ENCODE peak calls at places on chromosomes 12 and 14, in ten cellular contexts. H is CD8-positive, alpha-beta memory T cell; S is HCT116; Y is hepatocyte; D is HepG2; W is upper lobe of right lung; X is ovary; Z is kidney; N is MM.1S; V is heart right ventricle. O is an unnamed sample. For H3K4me1, the result is how much of the 10 kb centered on the place peaks cover.

GRCh38 chr14:99525699-99526080 is 44.5 kb downstream of the CCNK start:
- DNase-seq in H (no peak), S (no peak), Y (no peak), D (no peak), W (no peak), X (no peak), Z (no peak), N (no peak), V (no peak), O (no peak)

GRCh38 chr12:106345739-106346138 is 11.8 kb upstream of the POLR3B start:
- DNase-seq in H (no peak), S (peak), Y (peak), D (peak), W (no peak), X (no peak), Z (no peak), N (no peak), V (peak), O (peak)

GRCh38 chr12:3030821-3031415 is 46.3 kb upstream of the TSPAN9 start:
- DNase-seq in H (no peak), S (no peak), Y (no peak), D (no peak), W (no peak), X (no peak), Z (no peak), N (no peak), V (no peak), O (peak)

GRCh38 chr14:95061317-95062093 is 95.8 kb downstream of the DICER1 start:
- DNase-seq in H (no peak), S (no peak), Y (no peak), D (no peak), W (peak), X (no peak), Z (no peak), N (no peak), V (no peak), O (no peak)

GRCh38 chr12:128075332-128075731 is 191.6 kb upstream of the TMEM132C start:
- DNase-seq in H (no peak), S (no peak), Y (no peak), D (no peak), W (no peak), X (no peak), Z (no peak), N (no peak), V (no peak), O (no peak)

GRCh38 chr12:41521872-41522379 is 333.8 kb downstream of the PDZRN4 start:
- DNase-seq in H (no peak), S (no peak), Y (peak), D (no peak), W (no peak), X (no peak), Z (no peak), N (peak), V (no peak), O (no peak)

GRCh38 chr14:100529561-100530031 is 57.6 kb downstream of the BEGAIN start:
- DNase-seq in H (no peak), S (no peak), Y (peak), D (no peak), W (peak), X (no peak), Z (peak), N (no peak), V (peak), O (peak)

GRCh38 chr14:20652996-20653975 is 11.8 kb upstream of the OR6S1 start:
- DNase-seq in H (no peak), S (peak), Y (peak), D (peak), W (no peak), X (peak), Z (peak), N (no peak), V (no peak), O (peak)

GRCh38 chr12:50440288-50440687 is 39.6 kb downstream of the LARP4 start:
- DNase-seq in H (no peak), S (no peak), Y (no peak), D (no peak), W (no peak), X (no peak), Z (no peak), N (no peak), V (no peak), O (no peak)

GRCh38 chr12:71551529-71551928 is 111.9 kb downstream of the LGR5 start:
- DNase-seq in H (no peak), S (peak), Y (no peak), D (no peak), W (no peak), X (no peak), Z (no peak), N (no peak), V (no peak), O (no peak)

GRCh38 chr12:95099270-95099790 is 25.9 kb upstream of the NR2C1 start:
- DNase-seq in H (no peak), S (no peak), Y (no peak), D (no peak), W (no peak), X (no peak), Z (no peak), N (no peak), V (no peak), O (no peak)

GRCh38 chr12:131827961-131828534 is at the start of gene MMP17:
- DNase-seq in H (peak), S (no peak), Y (peak), D (no peak), W (peak), X (peak), Z (no peak), N (peak), V (no peak), O (peak)

GRCh38 chr14:96149131-96149530 is 55.5 kb upstream of the BDKRB2 start:
- DNase-seq in H (no peak), S (no peak), Y (no peak), D (no peak), W (no peak), X (no peak), Z (no peak), N (no peak), V (no peak), O (peak)

GRCh38 chr12:94140556-94140955 is 7.8 kb upstream of the PLXNC1 start:
- DNase-seq in H (peak), S (peak), Y (peak), D (peak), W (no peak), X (peak), Z (no peak), N (peak), V (no peak), O (peak)

GRCh38 chr14:96478119-96478518 is 24.1 kb upstream of the PAPOLA start:
- DNase-seq in H (no peak), S (no peak), Y (no peak), D (no peak), W (no peak), X (no peak), Z (no peak), N (no peak), V (no peak), O (no peak)

GRCh38 chr12:113719911-113720591 is 246.1 kb downstream of the RBM19 start:
- DNase-seq in H (no peak), S (no peak), Y (no peak), D (no peak), W (no peak), X (no peak), Z (no peak), N (no peak), V (no peak), O (peak)

DNA sequence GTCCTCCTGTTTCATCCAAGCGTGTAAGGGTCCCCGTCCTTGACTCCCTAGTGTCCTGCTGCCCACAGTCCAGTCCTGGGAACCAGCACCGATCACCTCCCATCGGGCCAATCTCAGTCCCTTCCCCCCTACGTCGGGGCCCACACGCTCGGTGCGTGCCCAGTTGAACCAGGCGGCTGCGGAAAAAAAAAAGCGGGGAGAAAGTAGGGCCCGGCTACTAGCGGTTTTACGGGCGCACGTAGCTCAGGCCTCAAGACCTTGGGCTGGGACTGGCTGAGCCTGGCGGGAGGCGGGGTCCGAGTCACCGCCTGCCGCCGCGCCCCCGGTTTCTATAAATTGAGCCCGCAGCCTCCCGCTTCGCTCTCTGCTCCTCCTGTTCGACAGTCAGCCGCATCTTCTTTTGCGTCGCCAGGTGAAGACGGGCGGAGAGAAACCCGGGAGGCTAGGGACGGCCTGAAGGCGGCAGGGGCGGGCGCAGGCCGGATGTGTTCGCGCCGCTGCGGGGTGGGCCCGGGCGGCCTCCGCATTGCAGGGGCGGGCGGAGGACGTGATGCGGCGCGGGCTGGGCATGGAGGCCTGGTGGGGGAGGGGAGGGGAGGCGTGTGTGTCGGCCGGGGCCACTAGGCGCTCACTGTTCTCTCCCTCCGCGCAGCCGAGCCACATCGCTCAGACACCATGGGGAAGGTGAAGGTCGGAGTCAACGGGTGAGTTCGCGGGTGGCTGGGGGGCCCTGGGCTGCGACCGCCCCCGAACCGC is at the start of gene GAPDH:
- DNase-seq in H (peak), S (peak), Y (peak), D (peak), W (peak), X (peak), Z (peak), N (peak), V (peak), O (peak)
- H3K4me1 ChIP-seq in H (half or more), S (half or more), Y (under half), D (half or more), W (under half), X (under half), Z (under half), N (under half), V (half or more), O (under half)

GRCh38 chr12:109459247-109459646 is 17.9 kb downstream of the KCTD10 start:
- DNase-seq in H (no peak), S (no peak), Y (no peak), D (no peak), W (no peak), X (no peak), Z (no peak), N (no peak), V (no peak), O (no peak)

GRCh38 chr12:109458086-109458485 is 19.0 kb downstream of the KCTD10 start:
- DNase-seq in H (no peak), S (no peak), Y (no peak), D (no peak), W (no peak), X (no peak), Z (no peak), N (no peak), V (no peak), O (no peak)

GRCh38 chr12:109452489-109452888 is 24.6 kb downstream of the KCTD10 start:
- DNase-seq in H (no peak), S (no peak), Y (no peak), D (no peak), W (no peak), X (no peak), Z (no peak), N (no peak), V (no peak), O (no peak)

GRCh38 chr12:109458771-109459208 is 18.3 kb downstream of the KCTD10 start:
- DNase-seq in H (no peak), S (no peak), Y (no peak), D (no peak), W (no peak), X (no peak), Z (no peak), N (no peak), V (no peak), O (peak)

DNA sequence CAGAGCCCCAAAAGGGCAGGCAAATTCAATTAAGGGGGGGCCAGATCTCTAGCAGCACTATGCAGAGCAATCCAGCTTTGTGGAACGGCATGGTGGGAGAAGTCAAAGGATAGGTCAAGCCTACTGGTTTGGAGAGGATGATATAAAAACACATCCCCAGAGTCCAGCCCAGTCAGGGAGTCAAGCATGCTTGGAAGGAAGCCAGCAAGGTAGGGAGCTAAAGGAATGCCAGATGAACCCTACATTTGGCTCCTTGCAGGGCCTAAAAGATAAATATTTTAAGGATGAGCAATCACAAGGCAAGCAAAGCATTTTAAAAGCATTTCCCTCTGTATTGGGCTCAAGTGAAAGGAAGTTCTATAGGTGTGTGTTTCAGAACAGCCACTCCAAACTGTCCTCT is 21.4 kb downstream of the KCTD10 start:
- DNase-seq in H (no peak), S (no peak), Y (no peak), D (no peak), W (no peak), X (no peak), Z (no peak), N (no peak), V (no peak), O (no peak)
- H3K4me1 ChIP-seq in H (under half), S (under half), Y (under half), D (under half), W (under half), X (under half), Z (under half), N (under half), V (under half), O (under half)

GRCh38 chr14:76917759-76918175 is 91.6 kb downstream of the LRRC74A start:
- DNase-seq in H (no peak), S (no peak), Y (no peak), D (no peak), W (peak), X (peak), Z (no peak), N (no peak), V (peak), O (peak)
- H3K4me1 ChIP-seq in H (under half), S (half or more), Y (half or more), D (under half), W (half or more), X (under half), Z (half or more), N (under half), V (half or more), O (under half)

GRCh38 chr12:44317651-44318126 is 481.8 kb downstream of the TMEM117 start:
- DNase-seq in H (no peak), S (peak), Y (peak), D (peak), W (no peak), X (no peak), Z (no peak), N (peak), V (no peak), O (peak)
- H3K4me1 ChIP-seq in H (under half), S (under half), Y (under half), D (under half), W (under half), X (under half), Z (under half), N (under half), V (under half), O (under half)

GRCh38 chr14:75521415-75522199 is 662 bp upstream of the BATF start:
- DNase-seq in H (no peak), S (no peak), Y (peak), D (peak), W (no peak), X (no peak), Z (no peak), N (peak), V (no peak), O (no peak)

GRCh38 chr14:75523771-75524171 is 1.5 kb downstream of the BATF start:
- DNase-seq in H (no peak), S (no peak), Y (no peak), D (no peak), W (no peak), X (no peak), Z (no peak), N (no peak), V (no peak), O (no peak)

GRCh38 chr14:75520852-75521251 is 1.4 kb upstream of the BATF start:
- DNase-seq in H (no peak), S (no peak), Y (no peak), D (no peak), W (no peak), X (no peak), Z (no peak), N (no peak), V (no peak), O (no peak)

GRCh38 chr14:75522919-75523318 is 650 bp downstream of the BATF start:
- DNase-seq in H (no peak), S (no peak), Y (no peak), D (no peak), W (no peak), X (no peak), Z (no peak), N (no peak), V (no peak), O (no peak)

GRCh38 chr14:75522224-75522764 is at the start of gene BATF:
- DNase-seq in H (peak), S (no peak), Y (no peak), D (no peak), W (peak), X (no peak), Z (no peak), N (peak), V (no peak), O (no peak)
- H3K4me1 ChIP-seq in H (half or more), S (under half), Y (under half), D (under half), W (under half), X (under half), Z (under half), N (under half), V (under half), O (under half)

GRCh38 chr14:51544426-51544825 is 107.3 kb upstream of the FRMD6 start:
- DNase-seq in H (no peak), S (no peak), Y (no peak), D (no peak), W (no peak), X (no peak), Z (no peak), N (no peak), V (no peak), O (no peak)
- H3K4me1 ChIP-seq in H (under half), S (under half), Y (under half), D (under half), W (under half), X (under half), Z (under half), N (under half), V (under half), O (under half)

GRCh38 chr14:105023144-105023543 is 2.3 kb upstream of the CDCA4 start:
- DNase-seq in H (no peak), S (no peak), Y (no peak), D (no peak), W (no peak), X (no peak), Z (no peak), N (no peak), V (no peak), O (no peak)

GRCh38 chr14:105022276-105022670 is 1.4 kb upstream of the CDCA4 start:
- DNase-seq in H (no peak), S (no peak), Y (no peak), D (no peak), W (no peak), X (no peak), Z (no peak), N (no peak), V (no peak), O (no peak)

GRCh38 chr14:105019861-105020814 is 745 bp downstream of the CDCA4 start:
- DNase-seq in H (peak), S (no peak), Y (peak), D (no peak), W (peak), X (peak), Z (peak), N (peak), V (no peak), O (peak)

GRCh38 chr14:105020815-105021655 is at the start of gene CDCA4:
- DNase-seq in H (peak), S (peak), Y (peak), D (peak), W (peak), X (peak), Z (peak), N (peak), V (peak), O (peak)

DNA sequence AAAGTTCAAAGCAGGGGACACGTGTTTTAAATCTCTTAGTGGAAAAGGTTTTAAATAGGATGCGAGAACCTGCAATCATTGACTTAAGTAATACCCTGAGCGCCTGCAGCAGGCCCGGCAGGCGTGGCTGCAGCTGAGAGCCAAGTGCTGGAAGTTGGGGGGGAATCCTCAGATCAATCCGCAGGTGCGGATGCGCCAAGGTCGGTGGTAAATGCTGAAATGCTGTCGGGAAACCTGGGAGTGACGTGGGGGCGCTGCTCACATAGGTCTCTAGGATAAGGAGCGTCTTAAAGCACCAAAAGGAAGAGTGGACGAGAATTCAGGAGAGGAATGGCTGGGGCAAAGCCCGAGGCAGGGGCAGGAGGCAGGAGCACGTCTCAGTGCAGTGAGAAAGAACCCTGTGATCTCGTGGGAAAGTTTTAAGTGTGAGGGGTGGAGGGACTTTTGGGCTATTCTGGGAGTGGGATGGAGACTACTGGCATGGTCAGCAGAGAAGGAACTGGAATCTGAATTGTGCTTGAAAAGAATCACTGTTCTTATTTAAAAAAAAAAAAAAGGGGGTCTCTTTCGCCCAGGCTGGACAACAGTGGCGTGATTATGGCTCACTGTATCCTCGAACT is 883 bp upstream of the CDCA4 start:
- DNase-seq in H (peak), S (peak), Y (peak), D (peak), W (peak), X (peak), Z (peak), N (peak), V (no peak), O (peak)
- H3K4me1 ChIP-seq in H (half or more), S (half or more), Y (under half), D (half or more), W (under half), X (under half), Z (under half), N (under half), V (under half), O (under half)

GRCh38 chr14:106509176-106509575 is 982.8 kb downstream of the TMEM121 start:
- DNase-seq in H (no peak), S (no peak), Y (no peak), D (no peak), W (no peak), X (no peak), Z (no peak), N (no peak), V (no peak), O (no peak)

GRCh38 chr14:106508216-106508615 is 981.8 kb downstream of the TMEM121 start:
- DNase-seq in H (no peak), S (no peak), Y (no peak), D (no peak), W (no peak), X (no peak), Z (no peak), N (no peak), V (no peak), O (no peak)

GRCh38 chr14:106511411-106512198 is 985.2 kb downstream of the TMEM121 start:
- DNase-seq in H (no peak), S (no peak), Y (no peak), D (no peak), W (no peak), X (no peak), Z (no peak), N (no peak), V (no peak), O (no peak)

GRCh38 chr14:106507354-106507753 is 981.0 kb downstream of the TMEM121 start:
- DNase-seq in H (no peak), S (no peak), Y (no peak), D (no peak), W (no peak), X (no peak), Z (no peak), N (no peak), V (no peak), O (no peak)

GRCh38 chr14:106509795-106510194 is 983.4 kb downstream of the TMEM121 start:
- DNase-seq in H (no peak), S (no peak), Y (no peak), D (no peak), W (no peak), X (no peak), Z (no peak), N (no peak), V (no peak), O (no peak)
- H3K4me1 ChIP-seq in H (half or more), S (under half), Y (under half), D (under half), W (under half), X (under half), Z (under half), N (under half), V (under half), O (under half)

O was measured in endodermal cell.